ENCODE peak calls at places on chromosomes 5 and 9, in six cellular contexts. Y is H9, W is neuronal stem cell, V is IMR-90, L is mesenchymal stem cell, D is H1. A is an unnamed sample.
A peak's percentile ranks its signal among the peaks of the same experiment; 100 is the strongest.

GRCh38 chr9:137303031-137303892 is 1.2 kb upstream of the NRARP start:
- DNase-seq in V (no peak), W (no peak), L (no peak), D (peak; percentile 66), Y (peak; percentile 52), A (no peak)

GRCh38 chr9:114472765-114473446 is 32.4 kb downstream of the WHRN start:
- DNase-seq in V (peak; percentile 6), D (no peak), Y (no peak), W (no peak), L (peak; percentile 61), A (peak; percentile 56)

GRCh38 chr5:177361418-177362101 is 3.8 kb downstream of the RGS14 start:
- DNase-seq in Y (no peak), W (no peak), D (no peak), V (no peak), L (no peak), A (no peak)

GRCh38 chr5:34626036-34626435 is 30.1 kb upstream of the RAI14 start:
- DNase-seq in V (peak; percentile 93), L (peak; percentile 97), W (no peak), Y (no peak), D (no peak), A (peak; percentile 86)

GRCh38 chr9:133137451-133138231 is 16.6 kb upstream of the RALGDS start:
- DNase-seq in V (no peak), D (no peak), W (no peak), L (no peak), Y (no peak), A (no peak)

GRCh38 chr5:125612356-125613149 is 810.7 kb upstream of the GRAMD2B start:
- DNase-seq in W (no peak), Y (no peak), D (no peak), L (no peak), V (no peak), A (no peak)

GRCh38 chr5:143922718-143923117 is 110.8 kb downstream of the HMHB1 start:
- DNase-seq in D (no peak), L (peak; percentile 59), V (peak; percentile 65), W (no peak), Y (no peak), A (peak; percentile 26)

GRCh38 chr5:143262393-143263174 is 140.9 kb downstream of the NR3C1 start:
- DNase-seq in D (no peak), Y (no peak), V (peak; percentile 99), W (no peak), L (peak; percentile 92), A (peak; percentile 66)

GRCh38 chr5:43215073-43215631 is 23.1 kb downstream of the NIM1K start:
- DNase-seq in W (no peak), V (no peak), D (no peak), Y (no peak), L (peak; percentile 12), A (peak; percentile 95)

GRCh38 chr9:114674798-114675554 is 7.0 kb downstream of the TEX48 start:
- DNase-seq in L (peak; percentile 39), V (peak; percentile 61), W (no peak), D (no peak), Y (no peak), A (no peak)

GRCh38 chr9:88741335-88741734 is 206.4 kb downstream of the NXNL2 start:
- DNase-seq in D (peak; percentile 77), V (no peak), W (no peak), L (no peak), Y (no peak), A (no peak)

GRCh38 chr5:7392401-7393024 is 3.4 kb upstream of the ADCY2 start:
- DNase-seq in D (no peak), Y (peak; percentile 68), V (no peak), W (peak; percentile 36), L (no peak), A (peak; percentile 93)

GRCh38 chr9:113428062-113428600 is 17.6 kb downstream of the C9orf43 start:
- DNase-seq in W (no peak), Y (no peak), L (no peak), D (no peak), V (no peak), A (no peak)

GRCh38 chr9:94785211-94786169 is 59.0 kb downstream of the AOPEP start:
- DNase-seq in D (no peak), V (no peak), W (no peak), L (no peak), Y (no peak), A (no peak)
- H4K8ac ChIP-seq in D (no peak overlapping the region), V (peak overlapping the region; percentile 14), W (no peak overlapping the region), L (peak overlapping the region; percentile 27), Y (no peak overlapping the region), A (peak overlapping the region; percentile 29)

GRCh38 chr5:32783658-32784057 is 72.5 kb downstream of the NPR3 start:
- DNase-seq in L (no peak), V (no peak), D (no peak), Y (no peak), W (no peak), A (no peak)
- H4K91ac ChIP-seq in L (no peak overlapping the region), V (no peak overlapping the region), D (no peak overlapping the region), Y (no peak overlapping the region), W (no peak overlapping the region), A (no peak overlapping the region)

GRCh38 chr5:134939500-134939899 is 28.2 kb upstream of the CATSPER3 start:
- DNase-seq in D (no peak), W (no peak), V (no peak), L (no peak), Y (no peak), A (no peak)
- H4K8ac ChIP-seq in D (no peak overlapping the region), W (no peak overlapping the region), V (no peak overlapping the region), L (no peak overlapping the region), Y (no peak overlapping the region), A (no peak overlapping the region)

GRCh38 chr5:36177715-36178556 is 26.0 kb downstream of the SKP2 start:
- DNase-seq in L (peak; percentile 62), W (peak; percentile 9), D (no peak), V (peak; percentile 65), Y (no peak), A (no peak)
- H4K91ac ChIP-seq in L (no peak overlapping the region), W (no peak overlapping the region), D (no peak overlapping the region), V (no peak overlapping the region), Y (no peak overlapping the region), A (no peak overlapping the region)

GRCh38 chr5:64759960-64760695 is 8.4 kb downstream of the SREK1IP1 start:
- DNase-seq in W (peak; percentile 54), D (no peak), V (no peak), L (no peak), Y (no peak), A (no peak)
- H4K8ac ChIP-seq in W (no peak overlapping the region), D (no peak overlapping the region), V (no peak overlapping the region), L (no peak overlapping the region), Y (no peak overlapping the region), A (no peak overlapping the region)

GRCh38 chr9:118669986-118670385 is 699.2 kb downstream of the BRINP1 start:
- DNase-seq in L (no peak), Y (no peak), V (no peak), D (no peak), W (no peak), A (no peak)

DNA sequence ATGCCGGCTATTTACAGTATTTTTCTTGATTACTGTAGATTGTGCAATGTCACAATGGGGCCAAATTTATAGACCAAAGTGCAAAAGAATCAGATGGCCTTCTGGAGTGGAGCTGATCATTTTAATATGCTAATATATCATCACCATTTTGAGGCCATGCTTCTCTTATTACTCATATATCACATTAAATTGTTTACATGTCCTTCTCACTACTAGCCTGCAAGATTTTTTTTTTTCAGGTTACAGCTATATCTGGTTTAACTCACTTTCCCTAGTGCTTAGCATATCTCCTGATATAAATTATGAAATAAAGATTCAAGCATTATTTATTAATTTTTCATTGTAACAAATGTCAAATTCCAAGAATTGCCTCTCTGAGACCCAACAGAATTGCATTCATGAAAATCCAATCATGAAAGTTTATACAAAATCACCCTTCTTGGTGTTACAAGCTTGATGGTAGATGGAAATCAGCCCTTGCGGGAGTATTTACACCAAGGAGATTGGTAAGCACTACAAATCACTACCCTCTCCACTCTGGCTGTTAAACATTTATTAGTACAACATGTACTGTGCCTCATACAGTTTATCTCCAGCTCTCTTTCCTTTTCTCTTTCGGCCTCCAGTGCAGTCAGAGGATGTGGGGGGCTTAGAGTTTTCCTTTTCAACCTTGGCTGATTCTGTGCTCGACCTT is 703.9 kb downstream of the BRINP1 start:
- DNase-seq in L (no peak), D (no peak), W (no peak), Y (no peak), V (no peak), A (no peak)
- H4K91ac ChIP-seq in L (no peak overlapping the region), D (no peak overlapping the region), W (no peak overlapping the region), Y (no peak overlapping the region), V (no peak overlapping the region), A (no peak overlapping the region)

GRCh38 chr5:72300590-72301339 is 19.3 kb downstream of the MRPS27 start:
- DNase-seq in D (no peak), Y (no peak), L (no peak), V (no peak), W (no peak), A (no peak)

GRCh38 chr5:72305194-72306142 is 14.6 kb downstream of the MRPS27 start:
- DNase-seq in W (no peak), D (no peak), Y (no peak), V (no peak), L (no peak), A (no peak)

GRCh38 chr5:72298711-72299110 is 21.3 kb downstream of the MRPS27 start:
- DNase-seq in D (no peak), Y (no peak), V (no peak), L (no peak), W (no peak), A (no peak)

GRCh38 chr5:72302171-72302570 is 17.9 kb downstream of the MRPS27 start:
- DNase-seq in D (no peak), Y (peak; percentile 68), W (peak; percentile 57), V (no peak), L (no peak), A (no peak)

GRCh38 chr5:72301557-72301956 is 18.5 kb downstream of the MRPS27 start:
- DNase-seq in Y (no peak), V (no peak), D (no peak), L (no peak), W (no peak), A (no peak)
- H4K8ac ChIP-seq in Y (no peak overlapping the region), V (no peak overlapping the region), D (no peak overlapping the region), L (no peak overlapping the region), W (no peak overlapping the region), A (no peak overlapping the region)

A was measured in trophoblast cell.